ENCODE peak calls at places on chromosomes 11 and 22, in four cellular contexts. One of them, this sample, is unnamed. For H3K9me3, the result is how much of the 10 kb centered on the place peaks cover.

GRCh38 chr22:22207845-22208564 is 36.6 kb upstream of the VPREB1 start:
- DNase-seq in GM12878: peak
- DNase-seq in HepG2: peak
- DNase-seq in K562: peak
- DNase-seq in this sample: peak

GRCh38 chr22:48493733-48494132 is 1333.9 kb downstream of the BRD1 start:
- DNase-seq in HepG2: no peak
- DNase-seq in GM12878: no peak
- DNase-seq in K562: no peak
- DNase-seq in this sample: no peak

GRCh38 chr11:77149716-77150392 is 21.8 kb downstream of the MYO7A start:
- DNase-seq in HepG2: no peak
- DNase-seq in K562: no peak
- DNase-seq in GM12878: no peak
- DNase-seq in this sample: no peak

GRCh38 chr22:25702046-25702445 is 39.9 kb upstream of the MYO18B start:
- DNase-seq in HepG2: peak
- DNase-seq in K562: no peak
- DNase-seq in GM12878: no peak
- DNase-seq in this sample: no peak

GRCh38 chr11:122772945-122773344 is 65.4 kb upstream of the CRTAM start:
- DNase-seq in GM12878: no peak
- DNase-seq in K562: no peak
- DNase-seq in HepG2: no peak
- DNase-seq in this sample: no peak

GRCh38 chr11:35045219-35045819 is 93.7 kb upstream of the CD44 start:
- DNase-seq in GM12878: no peak
- DNase-seq in HepG2: peak
- DNase-seq in K562: no peak
- DNase-seq in this sample: no peak

GRCh38 chr11:46006418-46007070 is 84.1 kb downstream of the LARGE2 start:
- DNase-seq in K562: peak
- DNase-seq in GM12878: peak
- DNase-seq in HepG2: peak
- DNase-seq in this sample: no peak

GRCh38 chr11:34745209-34745608 is 124.3 kb downstream of the EHF start:
- DNase-seq in GM12878: no peak
- DNase-seq in HepG2: peak
- DNase-seq in K562: no peak
- DNase-seq in this sample: no peak

GRCh38 chr11:61881397-61881796 is 9.9 kb downstream of the FADS3 start:
- DNase-seq in HepG2: no peak
- DNase-seq in GM12878: no peak
- DNase-seq in K562: no peak
- DNase-seq in this sample: no peak

GRCh38 chr11:113982306-113982705 is 7.4 kb downstream of the HTR3A start:
- DNase-seq in GM12878: no peak
- DNase-seq in K562: no peak
- DNase-seq in HepG2: no peak
- DNase-seq in this sample: no peak

GRCh38 chr11:78386551-78386950 is 31.1 kb downstream of the GAB2 start:
- DNase-seq in K562: no peak
- DNase-seq in HepG2: no peak
- DNase-seq in GM12878: no peak
- DNase-seq in this sample: no peak

GRCh38 chr22:25449781-25450317 is 114.6 kb upstream of the GRK3 start:
- DNase-seq in GM12878: no peak
- DNase-seq in HepG2: no peak
- DNase-seq in K562: no peak
- DNase-seq in this sample: no peak

GRCh38 chr11:87473174-87473573 is 435.4 kb downstream of the TMEM135 start:
- DNase-seq in HepG2: no peak
- DNase-seq in GM12878: no peak
- DNase-seq in K562: no peak
- DNase-seq in this sample: no peak

GRCh38 chr22:45073064-45073463 is 63.3 kb upstream of the PHF21B start:
- DNase-seq in HepG2: no peak
- DNase-seq in GM12878: no peak
- DNase-seq in K562: no peak
- DNase-seq in this sample: no peak

GRCh38 chr22:44816141-44816540 is 63.8 kb downstream of the ARHGAP8 start:
- DNase-seq in HepG2: no peak
- DNase-seq in GM12878: no peak
- DNase-seq in K562: no peak
- DNase-seq in this sample: no peak

GRCh38 chr11:91173701-91174100 is 950.9 kb upstream of the CHORDC1 start:
- DNase-seq in HepG2: no peak
- DNase-seq in K562: no peak
- DNase-seq in GM12878: no peak
- DNase-seq in this sample: no peak

GRCh38 chr11:108973402-108974119 is 308.7 kb downstream of the DDX10 start:
- DNase-seq in GM12878: no peak
- DNase-seq in HepG2: no peak
- DNase-seq in K562: no peak
- DNase-seq in this sample: no peak

GRCh38 chr22:39967103-39967829 is 7.1 kb downstream of the TMA7B start:
- DNase-seq in K562: no peak
- DNase-seq in HepG2: no peak
- DNase-seq in GM12878: no peak
- DNase-seq in this sample: no peak

GRCh38 chr11:17395554-17395961 is 7.1 kb upstream of the KCNJ11 start:
- DNase-seq in K562: no peak
- DNase-seq in HepG2: no peak
- DNase-seq in GM12878: no peak
- DNase-seq in this sample: no peak

GRCh38 chr22:49010901-49011300 is 816.8 kb downstream of the BRD1 start:
- DNase-seq in K562: no peak
- DNase-seq in HepG2: no peak
- DNase-seq in GM12878: no peak
- DNase-seq in this sample: no peak

GRCh38 chr11:45412033-45412432 is 125.9 kb upstream of the SYT13 start:
- DNase-seq in GM12878: no peak
- DNase-seq in HepG2: no peak
- DNase-seq in K562: no peak
- DNase-seq in this sample: peak

GRCh38 chr11:1554981-1555712 is 16.9 kb downstream of the DUSP8 start:
- DNase-seq in GM12878: no peak
- DNase-seq in K562: no peak
- DNase-seq in HepG2: no peak
- DNase-seq in this sample: peak

GRCh38 chr11:63680842-63681207 is 475 bp upstream of the RTN3 start:
- DNase-seq in K562: peak
- DNase-seq in HepG2: no peak
- DNase-seq in GM12878: no peak
- DNase-seq in this sample: no peak

GRCh38 chr11:63445720-63446119 is 45.2 kb downstream of the PLAAT5 start:
- DNase-seq in HepG2: no peak
- DNase-seq in GM12878: no peak
- DNase-seq in K562: no peak
- DNase-seq in this sample: no peak

GRCh38 chr11:76770642-76771445 is 12.3 kb upstream of the TSKU start:
- DNase-seq in GM12878: no peak
- DNase-seq in HepG2: peak
- DNase-seq in K562: no peak
- DNase-seq in this sample: no peak

GRCh38 chr11:134761926-134762247 is 349.8 kb upstream of the B3GAT1 start:
- DNase-seq in GM12878: no peak
- DNase-seq in HepG2: no peak
- DNase-seq in K562: no peak
- DNase-seq in this sample: no peak

GRCh38 chr22:19005905-19006304 is 69.8 kb upstream of the PRODH start:
- DNase-seq in GM12878: no peak
- DNase-seq in HepG2: no peak
- DNase-seq in K562: no peak
- DNase-seq in this sample: no peak

GRCh38 chr11:73137942-73138274 is 4.2 kb downstream of the FCHSD2 start:
- DNase-seq in HepG2: no peak
- DNase-seq in GM12878: no peak
- DNase-seq in K562: no peak
- DNase-seq in this sample: no peak

GRCh38 chr11:68753300-68753699 is 2.0 kb upstream of the TESMIN start:
- DNase-seq in GM12878: no peak
- DNase-seq in K562: no peak
- DNase-seq in HepG2: no peak
- DNase-seq in this sample: no peak

GRCh38 chr11:7637447-7638157 is 35.7 kb downstream of the CYB5R2 start:
- DNase-seq in HepG2: no peak
- DNase-seq in GM12878: no peak
- DNase-seq in K562: no peak
- DNase-seq in this sample: no peak

DNA sequence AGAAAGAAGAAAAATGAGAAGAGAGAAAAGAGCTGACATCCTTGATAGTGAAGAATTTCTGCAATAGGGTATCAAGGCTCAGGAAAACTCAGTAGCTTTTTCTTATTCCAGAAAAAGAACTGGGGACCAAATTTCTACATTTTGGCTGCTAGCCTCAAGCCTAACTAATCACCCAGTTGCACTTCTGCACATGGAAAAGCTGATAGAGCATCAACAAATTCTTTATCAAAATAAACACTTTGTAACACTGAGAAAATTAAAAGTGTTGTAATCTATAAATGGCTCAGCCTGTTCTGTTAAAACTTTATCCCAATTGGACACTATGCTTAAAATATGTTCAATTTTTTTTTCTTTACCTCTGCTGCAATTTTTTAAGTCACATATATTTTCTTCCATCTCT is 24.8 kb upstream of the SOX6 start:
- DNase-seq in GM12878: no peak
- DNase-seq in HepG2: no peak
- DNase-seq in K562: no peak
- DNase-seq in this sample: no peak
- H3K9me3 ChIP-seq in GM12878: under half
- H3K9me3 ChIP-seq in HepG2: under half
- H3K9me3 ChIP-seq in K562: under half
- H3K9me3 ChIP-seq in this sample: under half

GRCh38 chr11:12066799-12067508 is 43.4 kb upstream of the MICAL2 start:
- DNase-seq in GM12878: no peak
- DNase-seq in HepG2: peak
- DNase-seq in K562: no peak
- DNase-seq in this sample: no peak

GRCh38 chr11:12069053-12069676 is 41.2 kb upstream of the MICAL2 start:
- DNase-seq in HepG2: peak
- DNase-seq in K562: no peak
- DNase-seq in GM12878: no peak
- DNase-seq in this sample: no peak

GRCh38 chr11:12071574-12071973 is 38.8 kb upstream of the MICAL2 start:
- DNase-seq in K562: no peak
- DNase-seq in HepG2: peak
- DNase-seq in GM12878: no peak
- DNase-seq in this sample: no peak

GRCh38 chr11:12073436-12073835 is 37.0 kb upstream of the MICAL2 start:
- DNase-seq in GM12878: no peak
- DNase-seq in HepG2: no peak
- DNase-seq in K562: no peak
- DNase-seq in this sample: no peak

DNA sequence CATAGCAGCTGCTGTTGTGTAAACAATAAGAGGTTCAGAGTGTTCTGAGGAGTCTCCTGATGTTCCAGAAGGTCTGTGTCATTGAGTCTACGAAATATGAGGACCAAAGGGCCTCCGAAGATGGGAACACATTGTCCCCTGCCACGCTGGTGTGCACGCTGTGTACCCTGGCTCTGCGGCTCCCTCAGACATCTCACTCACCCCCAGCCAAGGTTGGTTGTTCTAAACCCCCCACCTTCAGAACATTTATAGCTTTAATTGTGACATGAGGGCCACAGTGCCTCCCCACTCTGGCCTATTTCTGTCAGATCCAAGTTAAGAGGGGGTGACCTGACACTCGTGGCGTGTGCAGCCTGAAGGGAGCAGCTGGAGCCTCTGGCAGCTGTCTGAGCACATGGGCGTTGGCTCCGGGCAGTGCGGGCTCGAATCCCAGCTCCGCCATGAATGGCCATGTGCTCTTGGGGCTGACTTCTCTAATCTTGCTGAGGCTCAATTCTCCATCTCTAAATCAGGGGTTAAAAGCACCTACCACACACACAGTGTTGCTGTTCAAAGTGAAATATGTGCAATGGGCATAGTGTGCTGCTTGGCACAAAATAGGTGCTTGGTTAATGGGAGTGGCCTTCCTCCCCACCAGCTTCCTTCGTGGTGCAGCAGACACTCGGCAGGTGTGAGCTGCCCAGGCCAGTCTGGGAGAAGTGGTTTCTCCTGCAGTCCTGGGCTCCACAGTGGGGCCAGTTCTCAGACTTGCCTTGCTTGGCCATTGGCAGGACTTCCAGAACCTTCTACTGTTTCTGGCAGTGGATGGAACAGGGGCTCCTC is 39.7 kb upstream of the MICAL2 start:
- DNase-seq in GM12878: no peak
- DNase-seq in HepG2: no peak
- DNase-seq in K562: no peak
- DNase-seq in this sample: peak
- TF ChIP-seq BRCA1 in GM12878: no peak
- TF ChIP-seq BRCA1 in HepG2: no peak
- TF ChIP-seq BRCA1 in K562: no peak
- TF ChIP-seq BRCA1 in this sample: no peak

DNA sequence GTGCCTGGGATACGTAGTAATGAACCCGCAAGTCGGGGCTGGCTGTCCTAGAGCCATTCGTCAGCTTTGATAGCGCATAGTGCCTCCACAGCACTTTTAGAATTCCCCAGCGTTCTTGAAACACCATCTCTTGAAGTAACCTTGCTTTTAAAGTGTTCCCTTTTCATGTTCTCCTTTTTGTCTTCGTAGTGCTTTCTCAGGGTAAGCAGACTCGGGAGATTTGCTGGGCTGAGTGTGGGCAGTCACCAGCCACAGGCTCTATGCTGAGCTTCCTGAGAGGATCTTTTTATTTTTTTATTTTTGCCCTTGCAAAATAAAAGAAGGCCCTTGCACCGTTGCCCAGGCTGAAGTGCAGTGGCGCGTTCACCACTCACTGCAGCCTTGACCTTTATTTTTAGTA is 39.5 kb upstream of the CTTN start:
- DNase-seq in GM12878: no peak
- DNase-seq in HepG2: no peak
- DNase-seq in K562: no peak
- DNase-seq in this sample: peak
- H3K9me3 ChIP-seq in GM12878: under half
- H3K9me3 ChIP-seq in HepG2: under half
- H3K9me3 ChIP-seq in K562: under half
- H3K9me3 ChIP-seq in this sample: under half

GRCh38 chr11:110297726-110298297 is 1.4 kb upstream of the RDX start:
- DNase-seq in HepG2: no peak
- DNase-seq in K562: no peak
- DNase-seq in GM12878: no peak
- DNase-seq in this sample: no peak
- TF ChIP-seq BRCA1 in HepG2: no peak
- TF ChIP-seq BRCA1 in K562: no peak
- TF ChIP-seq BRCA1 in GM12878: no peak
- TF ChIP-seq BRCA1 in this sample: no peak

GRCh38 chr11:41848349-41848748 is 388.9 kb upstream of the LRRC4C start:
- DNase-seq in K562: no peak
- DNase-seq in GM12878: no peak
- DNase-seq in HepG2: no peak
- DNase-seq in this sample: no peak
- H3K9me3 ChIP-seq in K562: under half
- H3K9me3 ChIP-seq in GM12878: under half
- H3K9me3 ChIP-seq in HepG2: half or more
- H3K9me3 ChIP-seq in this sample: under half